ENCODE peak calls at places on chromosomes 11 and 22, in seven cellular contexts. I, V, Y, R, O, W and D are unnamed samples.

GRCh38 chr11:12692238-12693074 is 18.2 kb downstream of the TEAD1 start:
- DNase-seq in I (peak; percentile 99), V (peak; percentile 62), Y (peak; percentile 97), R (peak; percentile 99), O (peak; percentile 94), W (peak; percentile 95), D (peak; percentile 96)

GRCh38 chr11:123586568-123586967 is 67.9 kb downstream of the SCN3B start:
- DNase-seq in I (no peak), V (no peak), Y (no peak), R (no peak), O (no peak), W (no peak), D (no peak)

GRCh38 chr11:108960498-108960897 is 295.6 kb downstream of the DDX10 start:
- DNase-seq in I (no peak), V (peak; percentile 78), Y (no peak), R (no peak), O (no peak), W (no peak), D (no peak)

GRCh38 chr22:35812600-35812999 is 94.9 kb downstream of the APOL5 start:
- DNase-seq in I (no peak), V (no peak), Y (no peak), R (no peak), O (no peak), W (no peak), D (no peak)

GRCh38 chr11:133964946-133965632 is 8.3 kb upstream of the IGSF9B start:
- DNase-seq in I (peak; percentile 19), V (no peak), Y (peak; percentile 81), R (no peak), O (no peak), W (no peak), D (peak; percentile 35)

GRCh38 chr11:66341502-66342126 is 3.3 kb downstream of the BRMS1 start:
- DNase-seq in I (no peak), V (no peak), Y (no peak), R (no peak), O (no peak), W (no peak), D (no peak)

GRCh38 chr11:41522391-41522790 is 62.9 kb upstream of the LRRC4C start:
- DNase-seq in I (no peak), V (no peak), Y (no peak), R (no peak), O (no peak), W (no peak), D (peak; percentile 51)

GRCh38 chr11:70557742-70558485 is 159.6 kb downstream of the CTTN start:
- DNase-seq in I (no peak), V (no peak), Y (no peak), R (no peak), O (no peak), W (no peak), D (no peak)

GRCh38 chr22:38461057-38461413 is 6.0 kb upstream of the KCNJ4 start:
- DNase-seq in I (no peak), V (no peak), Y (no peak), R (no peak), O (no peak), W (no peak), D (no peak)

GRCh38 chr11:57476883-57477506 is 16.7 kb downstream of the RTN4RL2 start:
- DNase-seq in I (peak; percentile 34), V (peak; percentile 81), Y (no peak), R (no peak), O (peak; percentile 72), W (peak; percentile 17), D (no peak)

GRCh38 chr11:75475767-75476650 is 43.0 kb upstream of the KLHL35 start:
- DNase-seq in I (peak; percentile 78), V (no peak), Y (no peak), R (peak; percentile 47), O (no peak), W (peak; percentile 60), D (peak; percentile 61)

GRCh38 chr11:36333897-36334296 is 37.8 kb downstream of the PRR5L start:
- DNase-seq in I (peak; percentile 80), V (peak; percentile 74), Y (no peak), R (peak; percentile 65), O (no peak), W (peak; percentile 53), D (peak; percentile 45)

GRCh38 chr11:5703741-5704536 is 14.3 kb downstream of the TRIM22 start:
- DNase-seq in I (no peak), V (no peak), Y (no peak), R (no peak), O (no peak), W (no peak), D (no peak)

GRCh38 chr22:40748388-40748970 is 69.2 kb downstream of the MCHR1 start:
- DNase-seq in I (no peak), V (peak; percentile 56), Y (no peak), R (no peak), O (no peak), W (no peak), D (no peak)

GRCh38 chr11:77779935-77780334 is 40.6 kb downstream of the RSF1 start:
- DNase-seq in I (peak; percentile 38), V (no peak), Y (no peak), R (peak; percentile 44), O (no peak), W (peak; percentile 54), D (peak; percentile 56)

GRCh38 chr11:57348636-57349323 is 10.6 kb downstream of the P2RX3 start:
- DNase-seq in I (peak; percentile 17), V (no peak), Y (no peak), R (no peak), O (no peak), W (peak; percentile 13), D (no peak)

DNA sequence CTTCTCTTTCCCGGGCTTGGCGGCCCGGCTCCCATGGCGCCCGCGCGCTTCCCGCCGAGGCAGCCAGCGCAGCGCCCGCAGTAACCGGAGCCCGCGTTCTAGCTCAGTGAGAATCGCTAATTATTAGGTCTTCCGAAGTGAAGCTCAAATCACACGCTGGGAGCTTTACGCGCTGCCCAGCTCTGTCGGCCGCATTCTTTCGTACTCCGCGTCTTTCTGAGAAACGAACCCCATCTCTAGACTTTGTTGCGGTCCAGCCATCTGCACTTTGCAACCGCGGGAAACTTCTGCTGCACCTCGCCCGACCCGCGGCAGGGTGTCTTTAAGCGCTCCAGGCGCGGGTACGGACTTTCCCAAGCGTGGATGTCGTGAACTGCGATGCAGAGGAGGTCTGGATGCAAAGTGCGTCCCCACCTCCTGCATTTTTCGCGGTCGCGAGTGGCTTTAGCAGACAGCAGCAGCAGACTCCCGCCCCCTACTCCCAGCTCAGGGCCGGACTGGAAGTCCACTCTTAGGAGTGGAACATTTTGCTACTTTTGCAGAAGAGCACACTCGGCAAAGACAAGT is 6.0 kb upstream of the PAX6 start:
- DNase-seq in I (no peak), V (peak; percentile 72), Y (no peak), R (no peak), O (no peak), W (no peak), D (no peak)
- H3K4me3 ChIP-seq in I (no peak overlapping the region), V (peak overlapping the region; percentile 77), Y (peak overlapping the region; percentile 44), R (no peak overlapping the region), O (peak overlapping the region; percentile 46), W (no peak overlapping the region), D (peak overlapping the region; percentile 13)

GRCh38 chr11:1292018-1292643 is 17.3 kb downstream of the TOLLIP start:
- DNase-seq in I (no peak), V (no peak), Y (no peak), R (no peak), O (no peak), W (no peak), D (no peak)

GRCh38 chr11:1295591-1295990 is 13.8 kb downstream of the TOLLIP start:
- DNase-seq in I (no peak), V (no peak), Y (no peak), R (no peak), O (no peak), W (no peak), D (no peak)

GRCh38 chr11:1292644-1293618 is 16.5 kb downstream of the TOLLIP start:
- DNase-seq in I (no peak), V (no peak), Y (peak; percentile 57), R (no peak), O (no peak), W (no peak), D (no peak)

GRCh38 chr11:1295086-1295485 is 14.3 kb downstream of the TOLLIP start:
- DNase-seq in I (no peak), V (no peak), Y (no peak), R (no peak), O (no peak), W (no peak), D (no peak)

DNA sequence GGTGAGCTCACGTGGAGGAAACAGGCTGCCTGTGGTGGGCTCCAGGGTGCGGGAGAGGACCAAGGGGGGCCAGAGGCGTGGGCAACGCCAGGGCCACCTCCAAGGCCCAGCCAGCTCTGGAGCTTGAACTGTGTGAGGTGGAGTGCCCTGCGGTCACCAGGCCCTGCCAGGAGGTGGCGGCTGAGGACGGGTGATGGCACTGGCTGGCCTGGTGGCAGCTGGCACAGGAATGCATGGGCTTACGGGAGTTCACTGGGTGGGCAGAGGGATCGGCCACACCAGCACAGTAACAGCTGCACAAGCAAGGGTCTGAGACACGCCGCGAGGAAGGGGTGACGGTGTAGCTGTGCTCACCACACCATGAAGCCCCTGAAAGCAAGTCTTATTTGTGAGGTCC is 15.8 kb downstream of the TOLLIP start:
- DNase-seq in I (no peak), V (peak; percentile 63), Y (no peak), R (no peak), O (no peak), W (no peak), D (no peak)
- TF ChIP-seq CTCF in I (peak; percentile 16), V (peak; percentile 57), Y (no peak), R (no peak), O (no peak), W (peak; percentile 23), D (no peak)

DNA sequence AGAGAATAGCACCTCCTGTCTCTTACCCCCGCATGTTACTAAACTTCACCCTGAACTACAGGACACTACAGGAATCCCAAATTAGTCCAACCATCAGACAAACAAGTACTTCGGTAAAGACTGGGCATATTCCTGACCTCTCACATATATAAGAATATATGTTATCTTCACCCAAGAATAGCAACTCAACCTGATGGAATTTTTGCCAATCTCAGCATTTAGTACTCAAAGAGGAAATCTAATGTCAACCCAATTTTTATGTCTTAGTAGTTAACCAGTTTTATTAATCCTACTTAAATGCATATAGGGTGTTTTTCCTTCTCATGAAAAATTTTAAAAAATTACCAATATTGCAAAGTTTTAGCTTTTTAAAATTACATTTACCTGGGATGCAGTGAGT is 26.2 kb downstream of the PGR start:
- DNase-seq in I (no peak), V (no peak), Y (no peak), R (no peak), O (no peak), W (no peak), D (no peak)
- H3K4me3 ChIP-seq in I (no peak overlapping the region), V (no peak overlapping the region), Y (no peak overlapping the region), R (no peak overlapping the region), O (no peak overlapping the region), W (no peak overlapping the region), D (no peak overlapping the region)

GRCh38 chr11:32333335-32333991 is 101.9 kb downstream of the WT1 start:
- DNase-seq in I (peak; percentile 48), V (peak; percentile 91), Y (peak; percentile 70), R (peak; percentile 68), O (peak; percentile 72), W (peak; percentile 24), D (peak; percentile 52)

GRCh38 chr11:32331792-32332191 is 103.5 kb downstream of the WT1 start:
- DNase-seq in I (no peak), V (no peak), Y (no peak), R (no peak), O (no peak), W (no peak), D (no peak)

GRCh38 chr11:32332990-32333334 is 102.4 kb downstream of the WT1 start:
- DNase-seq in I (no peak), V (no peak), Y (no peak), R (no peak), O (no peak), W (no peak), D (no peak)

GRCh38 chr11:32331098-32331497 is 104.2 kb downstream of the WT1 start:
- DNase-seq in I (no peak), V (no peak), Y (no peak), R (no peak), O (no peak), W (no peak), D (peak; percentile 67)

GRCh38 chr11:32334822-32335221 is 100.5 kb downstream of the WT1 start:
- DNase-seq in I (peak; percentile 9), V (peak; percentile 95), Y (no peak), R (no peak), O (no peak), W (no peak), D (no peak)
- TF ChIP-seq CTCF in I (peak; percentile 27), V (peak; percentile 75), Y (no peak), R (no peak), O (no peak), W (peak; percentile 4), D (peak; percentile 19)